ENCODE peak calls at places on chromosomes 7 and 10, in six cellular contexts. S, N, F, H, W and I are unnamed samples.

GRCh38 chr10:14659626-14660196 is 115.0 kb downstream of the FAM107B start:
- DNase-seq in S (no peak), F (no peak), N (no peak), W (peak), H (no peak), I (no peak)

GRCh38 chr7:23239253-23239652 is 7.3 kb upstream of the GPNMB start:
- DNase-seq in W (no peak), N (no peak), F (no peak), S (no peak), H (no peak), I (no peak)

GRCh38 chr10:44697096-44697495 is 214.0 kb upstream of the TMEM72 start:
- DNase-seq in S (no peak), N (no peak), W (no peak), H (no peak), F (peak), I (no peak)

GRCh38 chr10:111455776-111456426 is 379.1 kb downstream of the ADRA2A start:
- DNase-seq in H (no peak), S (no peak), W (no peak), F (no peak), N (no peak), I (no peak)

GRCh38 chr7:3168869-3169268 is 125.2 kb upstream of the CARD11 start:
- DNase-seq in N (no peak), F (peak), S (no peak), W (no peak), H (no peak), I (no peak)

GRCh38 chr10:69332278-69333010 is 54.1 kb downstream of the HK1 start:
- DNase-seq in H (no peak), W (no peak), N (no peak), S (no peak), F (no peak), I (no peak)

GRCh38 chr7:130880668-130881067 is 146.7 kb upstream of the KLF14 start:
- DNase-seq in H (peak), F (no peak), S (no peak), N (no peak), W (no peak), I (no peak)

GRCh38 chr10:131576341-131577177 is 265.0 kb upstream of the TCERG1L start:
- DNase-seq in S (no peak), N (no peak), W (no peak), H (peak), F (no peak), I (no peak)

GRCh38 chr10:11763501-11763861 is 21.3 kb downstream of the ECHDC3 start:
- DNase-seq in W (no peak), N (no peak), H (no peak), F (no peak), S (no peak), I (no peak)

DNA sequence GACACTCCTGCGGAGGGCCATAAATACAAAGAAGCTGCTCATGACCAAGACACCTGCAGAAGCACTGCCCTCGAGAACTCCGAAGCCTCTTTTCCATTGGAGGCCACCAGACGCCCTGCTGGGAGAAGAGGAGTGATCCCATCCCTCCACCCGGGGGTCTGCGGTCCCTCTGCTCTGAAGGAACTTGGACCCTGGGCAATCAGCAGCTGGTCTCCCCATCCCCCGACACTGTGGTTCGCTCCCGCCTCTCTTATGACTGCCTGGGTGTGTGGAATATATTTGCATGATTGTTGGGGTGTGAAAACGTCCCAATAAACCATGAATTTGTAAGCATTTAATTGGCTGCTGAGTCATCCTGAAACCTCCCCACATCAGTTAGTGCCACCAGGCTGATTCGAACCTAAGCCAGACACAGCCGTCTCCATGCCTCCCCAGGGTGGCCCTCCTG is 45.9 kb downstream of the RASGEF1A start:
- DNase-seq in H (no peak), F (no peak), S (no peak), N (no peak), W (peak), I (no peak)
- TF ChIP-seq YY1 in H (no peak), F (no peak), S (no peak), N (no peak), W (no peak), I (no peak)

GRCh38 chr7:118368958-118369357 is 144.5 kb downstream of the ANKRD7 start:
- DNase-seq in W (no peak), S (no peak), H (no peak), N (no peak), F (no peak), I (no peak)

GRCh38 chr7:118369987-118370386 is 145.5 kb downstream of the ANKRD7 start:
- DNase-seq in H (no peak), F (no peak), W (no peak), N (no peak), S (no peak), I (no peak)

DNA sequence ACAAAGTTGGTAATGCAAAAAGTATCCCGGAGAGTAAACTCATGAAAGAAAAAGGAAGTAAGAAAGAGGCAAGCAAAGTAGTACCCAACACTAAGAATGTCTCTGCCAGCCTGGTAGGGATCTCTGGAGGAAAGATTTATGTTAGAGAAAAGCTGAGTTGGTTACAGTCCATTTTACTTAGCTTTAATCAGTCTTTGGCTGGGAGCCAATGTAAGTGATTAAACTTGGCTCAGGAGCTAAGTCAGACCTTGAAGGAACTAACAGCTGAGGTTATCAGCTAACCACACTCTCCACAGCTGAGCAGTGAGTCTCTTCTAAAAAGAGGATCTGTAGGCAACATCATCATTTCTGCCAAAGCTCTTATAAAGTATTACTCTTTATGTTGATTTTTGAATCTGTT is 148.0 kb downstream of the ANKRD7 start:
- DNase-seq in S (peak), W (no peak), F (no peak), N (no peak), H (no peak), I (no peak)
- TF ChIP-seq YY1 in S (no peak), W (no peak), F (no peak), N (no peak), H (no peak), I (no peak)

GRCh38 chr7:78153285-78153684 is 354.7 kb downstream of the PHTF2 start:
- DNase-seq in W (no peak), S (no peak), F (no peak), N (no peak), H (no peak), I (no peak)
- TF ChIP-seq YY1 in W (no peak), S (no peak), F (no peak), N (no peak), H (no peak), I (no peak)

GRCh38 chr7:141700848-141701371 is 1.1 kb downstream of the DENND11 start:
- DNase-seq in F (no peak), S (no peak), W (no peak), N (no peak), H (peak), I (no peak)
- TF ChIP-seq YY1 in F (no peak), S (no peak), W (no peak), N (no peak), H (no peak), I (no peak)

DNA sequence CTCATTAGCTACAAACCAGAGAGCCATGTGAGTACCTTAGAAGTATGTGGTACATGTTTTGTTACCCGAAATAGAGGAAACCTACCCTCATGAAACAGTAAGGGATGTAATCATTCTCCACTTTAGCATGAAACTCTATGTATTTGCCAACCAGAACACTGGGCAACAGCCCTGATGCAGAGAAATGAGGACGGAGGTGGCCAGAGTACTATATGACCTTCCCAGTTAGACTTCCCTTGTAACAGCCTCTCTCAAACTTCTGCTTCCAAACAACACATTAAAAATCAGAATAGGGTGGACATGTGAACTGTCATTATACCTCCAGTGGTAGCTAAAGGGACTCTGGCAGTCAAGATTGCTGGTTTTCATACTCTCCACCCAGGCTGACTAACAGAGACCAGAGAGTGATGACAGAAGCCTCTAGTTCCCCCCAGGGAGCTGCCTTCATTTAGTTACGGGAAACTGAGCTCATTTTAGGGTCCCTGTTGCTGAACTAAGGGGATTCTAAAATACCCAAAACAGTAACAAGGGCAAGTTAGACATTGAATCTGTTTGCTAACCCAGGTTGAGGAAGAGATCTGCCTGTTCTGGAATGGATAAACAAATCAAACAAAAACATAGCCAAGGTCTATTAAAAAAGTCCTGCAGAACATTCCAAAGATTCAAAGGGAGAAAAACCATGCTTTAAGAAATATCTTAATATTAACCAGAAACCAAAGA is 83.1 kb downstream of the VPS41 start:
- DNase-seq in H (no peak), F (no peak), S (no peak), N (no peak), W (no peak), I (no peak)
- TF ChIP-seq YY1 in H (no peak), F (no peak), S (no peak), N (no peak), W (no peak), I (no peak)

GRCh38 chr7:157693071-157693520 is 356.3 kb downstream of the DNAJB6 start:
- DNase-seq in F (no peak), H (no peak), W (no peak), S (no peak), N (no peak), I (no peak)
- TF ChIP-seq YY1 in F (no peak), H (no peak), W (no peak), S (no peak), N (no peak), I (no peak)

GRCh38 chr7:44074349-44074695 is 8.0 kb downstream of the POLM start:
- DNase-seq in N (no peak), S (no peak), H (no peak), W (no peak), F (no peak), I (no peak)

GRCh38 chr7:44075296-44076075 is 6.8 kb downstream of the POLM start:
- DNase-seq in N (no peak), H (no peak), S (no peak), F (no peak), W (no peak), I (no peak)

GRCh38 chr7:44073664-44074348 is 8.4 kb upstream of the PGAM2 start:
- DNase-seq in W (no peak), F (no peak), S (no peak), H (no peak), N (no peak), I (no peak)

GRCh38 chr7:44071726-44072363 is 6.5 kb upstream of the PGAM2 start:
- DNase-seq in F (peak), H (no peak), S (no peak), W (no peak), N (no peak), I (no peak)

GRCh38 chr7:44072364-44073231 is 7.2 kb upstream of the PGAM2 start:
- DNase-seq in H (peak), F (peak), N (peak), W (no peak), S (peak), I (peak)
- TF ChIP-seq YY1 in H (no peak), F (peak), N (no peak), W (peak), S (no peak), I (no peak)

DNA sequence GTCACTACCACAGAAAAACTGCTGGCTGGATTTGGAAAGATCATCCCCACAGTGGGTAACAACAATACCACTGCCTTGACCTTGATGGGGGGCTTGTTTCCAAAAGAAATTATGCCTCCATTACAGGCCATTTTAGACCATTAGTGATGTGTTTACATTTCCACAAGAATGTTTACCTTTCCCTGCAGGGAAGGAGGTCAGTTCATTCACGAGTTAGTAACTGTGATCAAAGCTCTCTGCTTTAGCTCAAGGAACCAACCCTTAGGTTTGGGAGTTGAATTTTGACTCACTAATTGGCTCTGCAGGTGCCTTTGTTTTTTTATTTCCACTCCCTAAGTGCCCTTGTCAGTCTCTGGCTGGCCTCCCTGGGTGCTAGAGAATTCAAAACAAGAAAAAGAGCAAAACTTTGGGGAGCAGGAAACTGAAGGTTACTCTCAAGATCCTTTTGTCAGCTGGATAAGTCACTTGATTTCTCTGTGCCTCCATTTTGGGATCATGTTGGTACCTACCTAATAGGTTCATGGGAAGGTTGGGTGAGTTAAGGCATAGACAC is 41.1 kb upstream of the NUPR2 start:
- DNase-seq in S (no peak), N (peak), H (no peak), F (no peak), W (no peak), I (no peak)
- TF ChIP-seq YY1 in S (no peak), N (no peak), H (no peak), F (no peak), W (no peak), I (no peak)